ENCODE peak calls at places on chromosomes 16 and 17, in eight cellular contexts. One of them, this sample, is unnamed.

GRCh38 chr16:50153648-50154368 is 702 bp downstream of the TENT4B start:
- DNase-seq in CD8-positive, alpha-beta memory T cell: no peak
- DNase-seq in KBM-7: no peak
- DNase-seq in ACHN: peak; percentile 38
- DNase-seq in activated gamma-delta T cell treated with Interleukin-2 at 50 U/mL for 16 hours: peak; percentile 34
- DNase-seq in dorsolateral prefrontal cortex: no peak
- DNase-seq in AML-193: no peak
- DNase-seq in lower lobe of right lung: peak; percentile 71
- DNase-seq in this sample: no peak

GRCh38 chr16:68508641-68509240 is 30.4 kb upstream of the ZFP90 start:
- DNase-seq in CD8-positive, alpha-beta memory T cell: no peak
- DNase-seq in KBM-7: no peak
- DNase-seq in ACHN: no peak
- DNase-seq in activated gamma-delta T cell treated with Interleukin-2 at 50 U/mL for 16 hours: no peak
- DNase-seq in dorsolateral prefrontal cortex: no peak
- DNase-seq in AML-193: no peak
- DNase-seq in lower lobe of right lung: no peak
- DNase-seq in this sample: no peak

GRCh38 chr16:4481526-4481925 is 5.3 kb downstream of the HMOX2 start:
- DNase-seq in CD8-positive, alpha-beta memory T cell: no peak
- DNase-seq in KBM-7: no peak
- DNase-seq in ACHN: no peak
- DNase-seq in activated gamma-delta T cell treated with Interleukin-2 at 50 U/mL for 16 hours: no peak
- DNase-seq in dorsolateral prefrontal cortex: no peak
- DNase-seq in AML-193: no peak
- DNase-seq in lower lobe of right lung: no peak
- DNase-seq in this sample: no peak

GRCh38 chr17:83110755-83111154 is 31.3 kb downstream of the METRNL start:
- DNase-seq in CD8-positive, alpha-beta memory T cell: no peak
- DNase-seq in KBM-7: no peak
- DNase-seq in ACHN: no peak
- DNase-seq in activated gamma-delta T cell treated with Interleukin-2 at 50 U/mL for 16 hours: no peak
- DNase-seq in dorsolateral prefrontal cortex: no peak
- DNase-seq in AML-193: no peak
- DNase-seq in lower lobe of right lung: no peak
- DNase-seq in this sample: no peak

GRCh38 chr17:51890710-51891109 is 267.8 kb downstream of the CA10 start:
- DNase-seq in CD8-positive, alpha-beta memory T cell: no peak
- DNase-seq in KBM-7: no peak
- DNase-seq in ACHN: no peak
- DNase-seq in activated gamma-delta T cell treated with Interleukin-2 at 50 U/mL for 16 hours: no peak
- DNase-seq in dorsolateral prefrontal cortex: no peak
- DNase-seq in AML-193: no peak
- DNase-seq in lower lobe of right lung: no peak
- DNase-seq in this sample: no peak

GRCh38 chr16:2244926-2245795 is 6.2 kb downstream of the ECI1 start:
- DNase-seq in CD8-positive, alpha-beta memory T cell: no peak
- DNase-seq in KBM-7: no peak
- DNase-seq in ACHN: no peak
- DNase-seq in activated gamma-delta T cell treated with Interleukin-2 at 50 U/mL for 16 hours: no peak
- DNase-seq in dorsolateral prefrontal cortex: no peak
- DNase-seq in AML-193: no peak
- DNase-seq in lower lobe of right lung: no peak
- DNase-seq in this sample: no peak

GRCh38 chr17:57451126-57451690 is 194.9 kb downstream of the MSI2 start:
- DNase-seq in CD8-positive, alpha-beta memory T cell: no peak
- DNase-seq in KBM-7: no peak
- DNase-seq in ACHN: no peak
- DNase-seq in activated gamma-delta T cell treated with Interleukin-2 at 50 U/mL for 16 hours: no peak
- DNase-seq in dorsolateral prefrontal cortex: no peak
- DNase-seq in AML-193: no peak
- DNase-seq in lower lobe of right lung: no peak
- DNase-seq in this sample: no peak

GRCh38 chr17:29032798-29033197 is 10.1 kb upstream of the PIPOX start:
- DNase-seq in CD8-positive, alpha-beta memory T cell: no peak
- DNase-seq in KBM-7: no peak
- DNase-seq in ACHN: no peak
- DNase-seq in activated gamma-delta T cell treated with Interleukin-2 at 50 U/mL for 16 hours: no peak
- DNase-seq in dorsolateral prefrontal cortex: no peak
- DNase-seq in AML-193: no peak
- DNase-seq in lower lobe of right lung: no peak
- DNase-seq in this sample: no peak

GRCh38 chr16:3576211-3576610 is 992 bp downstream of the NLRC3 start:
- DNase-seq in CD8-positive, alpha-beta memory T cell: peak; percentile 27
- DNase-seq in KBM-7: no peak
- DNase-seq in ACHN: no peak
- DNase-seq in activated gamma-delta T cell treated with Interleukin-2 at 50 U/mL for 16 hours: peak; percentile 19
- DNase-seq in dorsolateral prefrontal cortex: no peak
- DNase-seq in AML-193: no peak
- DNase-seq in lower lobe of right lung: no peak
- DNase-seq in this sample: no peak

GRCh38 chr17:8041249-8041928 is 2.5 kb downstream of the ALOX15B start:
- DNase-seq in CD8-positive, alpha-beta memory T cell: no peak
- DNase-seq in KBM-7: peak; percentile 73
- DNase-seq in ACHN: peak; percentile 61
- DNase-seq in activated gamma-delta T cell treated with Interleukin-2 at 50 U/mL for 16 hours: peak; percentile 20
- DNase-seq in dorsolateral prefrontal cortex: peak; percentile 63
- DNase-seq in AML-193: peak; percentile 71
- DNase-seq in lower lobe of right lung: no peak
- DNase-seq in this sample: no peak

GRCh38 chr17:43860927-43861622 is 14.1 kb downstream of the CD300LG start:
- DNase-seq in CD8-positive, alpha-beta memory T cell: no peak
- DNase-seq in KBM-7: peak; percentile 50
- DNase-seq in ACHN: no peak
- DNase-seq in activated gamma-delta T cell treated with Interleukin-2 at 50 U/mL for 16 hours: no peak
- DNase-seq in dorsolateral prefrontal cortex: peak; percentile 16
- DNase-seq in AML-193: no peak
- DNase-seq in lower lobe of right lung: no peak
- DNase-seq in this sample: no peak

GRCh38 chr17:978110-979093 is 1.2 kb downstream of the NXN start:
- DNase-seq in CD8-positive, alpha-beta memory T cell: no peak
- DNase-seq in KBM-7: peak; percentile 42
- DNase-seq in ACHN: no peak
- DNase-seq in activated gamma-delta T cell treated with Interleukin-2 at 50 U/mL for 16 hours: no peak
- DNase-seq in dorsolateral prefrontal cortex: no peak
- DNase-seq in AML-193: no peak
- DNase-seq in lower lobe of right lung: no peak
- DNase-seq in this sample: no peak

GRCh38 chr16:7714775-7715174 is 382.1 kb downstream of the RBFOX1 start:
- DNase-seq in CD8-positive, alpha-beta memory T cell: no peak
- DNase-seq in KBM-7: no peak
- DNase-seq in ACHN: no peak
- DNase-seq in activated gamma-delta T cell treated with Interleukin-2 at 50 U/mL for 16 hours: no peak
- DNase-seq in dorsolateral prefrontal cortex: peak; percentile 61
- DNase-seq in AML-193: no peak
- DNase-seq in lower lobe of right lung: no peak
- DNase-seq in this sample: no peak

GRCh38 chr17:80294653-80295052 is 34.0 kb downstream of the RNF213 start:
- DNase-seq in CD8-positive, alpha-beta memory T cell: no peak
- DNase-seq in KBM-7: no peak
- DNase-seq in ACHN: no peak
- DNase-seq in activated gamma-delta T cell treated with Interleukin-2 at 50 U/mL for 16 hours: no peak
- DNase-seq in dorsolateral prefrontal cortex: no peak
- DNase-seq in AML-193: no peak
- DNase-seq in lower lobe of right lung: peak; percentile 18
- DNase-seq in this sample: no peak

GRCh38 chr17:3535253-3535995 is 22.2 kb downstream of the TRPV3 start:
- DNase-seq in CD8-positive, alpha-beta memory T cell: peak; percentile 20
- DNase-seq in KBM-7: peak; percentile 86
- DNase-seq in ACHN: peak; percentile 74
- DNase-seq in activated gamma-delta T cell treated with Interleukin-2 at 50 U/mL for 16 hours: peak; percentile 33
- DNase-seq in dorsolateral prefrontal cortex: peak; percentile 78
- DNase-seq in AML-193: no peak
- DNase-seq in lower lobe of right lung: peak; percentile 69
- DNase-seq in this sample: peak; percentile 37

GRCh38 chr16:50202926-50203624 is 50.0 kb downstream of the TENT4B start:
- DNase-seq in CD8-positive, alpha-beta memory T cell: no peak
- DNase-seq in KBM-7: no peak
- DNase-seq in ACHN: peak; percentile 95
- DNase-seq in activated gamma-delta T cell treated with Interleukin-2 at 50 U/mL for 16 hours: no peak
- DNase-seq in dorsolateral prefrontal cortex: no peak
- DNase-seq in AML-193: no peak
- DNase-seq in lower lobe of right lung: no peak
- DNase-seq in this sample: no peak

GRCh38 chr16:67430504-67431076 is 331 bp upstream of the HSD11B2 start:
- DNase-seq in CD8-positive, alpha-beta memory T cell: no peak
- DNase-seq in KBM-7: peak; percentile 50
- DNase-seq in ACHN: peak; percentile 25
- DNase-seq in activated gamma-delta T cell treated with Interleukin-2 at 50 U/mL for 16 hours: no peak
- DNase-seq in dorsolateral prefrontal cortex: no peak
- DNase-seq in AML-193: no peak
- DNase-seq in lower lobe of right lung: peak; percentile 64
- DNase-seq in this sample: no peak

GRCh38 chr17:61161615-61162134 is 238.0 kb upstream of the TBX2 start:
- DNase-seq in CD8-positive, alpha-beta memory T cell: no peak
- DNase-seq in KBM-7: no peak
- DNase-seq in ACHN: no peak
- DNase-seq in activated gamma-delta T cell treated with Interleukin-2 at 50 U/mL for 16 hours: no peak
- DNase-seq in dorsolateral prefrontal cortex: no peak
- DNase-seq in AML-193: no peak
- DNase-seq in lower lobe of right lung: no peak
- DNase-seq in this sample: no peak

GRCh38 chr17:7017827-7018200 is 5.0 kb upstream of the BCL6B start:
- DNase-seq in CD8-positive, alpha-beta memory T cell: no peak
- DNase-seq in KBM-7: no peak
- DNase-seq in ACHN: no peak
- DNase-seq in activated gamma-delta T cell treated with Interleukin-2 at 50 U/mL for 16 hours: no peak
- DNase-seq in dorsolateral prefrontal cortex: no peak
- DNase-seq in AML-193: no peak
- DNase-seq in lower lobe of right lung: no peak
- DNase-seq in this sample: no peak

GRCh38 chr17:72517413-72518237 is 396.8 kb downstream of the SOX9 start:
- DNase-seq in CD8-positive, alpha-beta memory T cell: no peak
- DNase-seq in KBM-7: no peak
- DNase-seq in ACHN: no peak
- DNase-seq in activated gamma-delta T cell treated with Interleukin-2 at 50 U/mL for 16 hours: no peak
- DNase-seq in dorsolateral prefrontal cortex: no peak
- DNase-seq in AML-193: no peak
- DNase-seq in lower lobe of right lung: no peak
- DNase-seq in this sample: no peak

GRCh38 chr17:79831367-79832210 is 7.7 kb downstream of the CBX4 start:
- DNase-seq in CD8-positive, alpha-beta memory T cell: no peak
- DNase-seq in KBM-7: no peak
- DNase-seq in ACHN: peak; percentile 63
- DNase-seq in activated gamma-delta T cell treated with Interleukin-2 at 50 U/mL for 16 hours: no peak
- DNase-seq in dorsolateral prefrontal cortex: peak; percentile 82
- DNase-seq in AML-193: no peak
- DNase-seq in lower lobe of right lung: peak; percentile 70
- DNase-seq in this sample: no peak

GRCh38 chr17:3448059-3448630 is 14.5 kb upstream of the OR1E2 start:
- DNase-seq in CD8-positive, alpha-beta memory T cell: no peak
- DNase-seq in KBM-7: no peak
- DNase-seq in ACHN: no peak
- DNase-seq in activated gamma-delta T cell treated with Interleukin-2 at 50 U/mL for 16 hours: no peak
- DNase-seq in dorsolateral prefrontal cortex: no peak
- DNase-seq in AML-193: no peak
- DNase-seq in lower lobe of right lung: no peak
- DNase-seq in this sample: no peak

GRCh38 chr16:75224281-75224680 is 5.5 kb downstream of the CTRB1 start:
- DNase-seq in CD8-positive, alpha-beta memory T cell: no peak
- DNase-seq in KBM-7: no peak
- DNase-seq in ACHN: no peak
- DNase-seq in activated gamma-delta T cell treated with Interleukin-2 at 50 U/mL for 16 hours: no peak
- DNase-seq in dorsolateral prefrontal cortex: no peak
- DNase-seq in AML-193: no peak
- DNase-seq in lower lobe of right lung: no peak
- DNase-seq in this sample: no peak

GRCh38 chr16:2086136-2086742 is 38.5 kb downstream of the TSC2 start:
- DNase-seq in CD8-positive, alpha-beta memory T cell: no peak
- DNase-seq in KBM-7: no peak
- DNase-seq in ACHN: no peak
- DNase-seq in activated gamma-delta T cell treated with Interleukin-2 at 50 U/mL for 16 hours: no peak
- DNase-seq in dorsolateral prefrontal cortex: no peak
- DNase-seq in AML-193: no peak
- DNase-seq in lower lobe of right lung: no peak
- DNase-seq in this sample: no peak

GRCh38 chr17:65185060-65185459 is 47.9 kb downstream of the RGS9 start:
- DNase-seq in CD8-positive, alpha-beta memory T cell: no peak
- DNase-seq in KBM-7: no peak
- DNase-seq in ACHN: no peak
- DNase-seq in activated gamma-delta T cell treated with Interleukin-2 at 50 U/mL for 16 hours: no peak
- DNase-seq in dorsolateral prefrontal cortex: no peak
- DNase-seq in AML-193: no peak
- DNase-seq in lower lobe of right lung: no peak
- DNase-seq in this sample: no peak

GRCh38 chr16:89869911-89870310 is 3.5 kb upstream of the TCF25 start:
- DNase-seq in CD8-positive, alpha-beta memory T cell: no peak
- DNase-seq in KBM-7: no peak
- DNase-seq in ACHN: no peak
- DNase-seq in activated gamma-delta T cell treated with Interleukin-2 at 50 U/mL for 16 hours: no peak
- DNase-seq in dorsolateral prefrontal cortex: no peak
- DNase-seq in AML-193: no peak
- DNase-seq in lower lobe of right lung: no peak
- DNase-seq in this sample: no peak

GRCh38 chr17:59496178-59496577 is 69.2 kb upstream of the DHX40 start:
- DNase-seq in CD8-positive, alpha-beta memory T cell: no peak
- DNase-seq in KBM-7: no peak
- DNase-seq in ACHN: no peak
- DNase-seq in activated gamma-delta T cell treated with Interleukin-2 at 50 U/mL for 16 hours: no peak
- DNase-seq in dorsolateral prefrontal cortex: no peak
- DNase-seq in AML-193: no peak
- DNase-seq in lower lobe of right lung: no peak
- DNase-seq in this sample: no peak

GRCh38 chr16:90043526-90043925 is 24.3 kb upstream of the DBNDD1 start:
- DNase-seq in CD8-positive, alpha-beta memory T cell: no peak
- DNase-seq in KBM-7: no peak
- DNase-seq in ACHN: no peak
- DNase-seq in activated gamma-delta T cell treated with Interleukin-2 at 50 U/mL for 16 hours: no peak
- DNase-seq in dorsolateral prefrontal cortex: no peak
- DNase-seq in AML-193: no peak
- DNase-seq in lower lobe of right lung: no peak
- DNase-seq in this sample: no peak

GRCh38 chr17:58413684-58414083 is 3.6 kb downstream of the RNF43 start:
- DNase-seq in CD8-positive, alpha-beta memory T cell: no peak
- DNase-seq in KBM-7: no peak
- DNase-seq in ACHN: no peak
- DNase-seq in activated gamma-delta T cell treated with Interleukin-2 at 50 U/mL for 16 hours: no peak
- DNase-seq in dorsolateral prefrontal cortex: no peak
- DNase-seq in AML-193: no peak
- DNase-seq in lower lobe of right lung: no peak
- DNase-seq in this sample: no peak

GRCh38 chr17:35930211-35931065 is at the start of gene RDM1:
- DNase-seq in CD8-positive, alpha-beta memory T cell: peak; percentile 67
- DNase-seq in KBM-7: peak; percentile 92
- DNase-seq in ACHN: peak; percentile 85
- DNase-seq in activated gamma-delta T cell treated with Interleukin-2 at 50 U/mL for 16 hours: peak; percentile 81
- DNase-seq in dorsolateral prefrontal cortex: peak; percentile 29
- DNase-seq in AML-193: peak; percentile 93
- DNase-seq in lower lobe of right lung: peak; percentile 61
- DNase-seq in this sample: peak; percentile 67

GRCh38 chr17:81064746-81065475 is 30.0 kb downstream of the BAIAP2 start:
- DNase-seq in CD8-positive, alpha-beta memory T cell: no peak
- DNase-seq in KBM-7: no peak
- DNase-seq in ACHN: no peak
- DNase-seq in activated gamma-delta T cell treated with Interleukin-2 at 50 U/mL for 16 hours: no peak
- DNase-seq in dorsolateral prefrontal cortex: peak; percentile 67
- DNase-seq in AML-193: no peak
- DNase-seq in lower lobe of right lung: no peak
- DNase-seq in this sample: no peak

GRCh38 chr17:7613769-7614421 is 802 bp downstream of the FXR2 start:
- DNase-seq in CD8-positive, alpha-beta memory T cell: no peak
- DNase-seq in KBM-7: peak; percentile 35
- DNase-seq in ACHN: peak; percentile 50
- DNase-seq in activated gamma-delta T cell treated with Interleukin-2 at 50 U/mL for 16 hours: no peak
- DNase-seq in dorsolateral prefrontal cortex: no peak
- DNase-seq in AML-193: no peak
- DNase-seq in lower lobe of right lung: peak; percentile 28
- DNase-seq in this sample: no peak

GRCh38 chr17:73340093-73340596 is 28.3 kb upstream of the CDC42EP4 start:
- DNase-seq in CD8-positive, alpha-beta memory T cell: no peak
- DNase-seq in KBM-7: peak; percentile 38
- DNase-seq in ACHN: peak; percentile 92
- DNase-seq in activated gamma-delta T cell treated with Interleukin-2 at 50 U/mL for 16 hours: no peak
- DNase-seq in dorsolateral prefrontal cortex: no peak
- DNase-seq in AML-193: peak; percentile 83
- DNase-seq in lower lobe of right lung: peak; percentile 67
- DNase-seq in this sample: no peak

This sample was measured in iPS DF 6.9.